ENCODE peak calls at places on chromosome 1, in seven cellular contexts. One of them, this sample, is unnamed.

GRCh38 chr1:2128189-2128901 is 66.2 kb downstream of the FAAP20 start:
- DNase-seq in left ventricle myocardium inferior: peak; percentile 14
- DNase-seq in tibial nerve: no peak
- DNase-seq in OCI-LY7: no peak
- DNase-seq in CD8-positive, alpha-beta T cell: no peak
- DNase-seq in fibroblast of lung: no peak
- DNase-seq in stomach: no peak
- DNase-seq in this sample: no peak

GRCh38 chr1:172421974-172422604 is 1.6 kb downstream of the C1orf105 start:
- DNase-seq in left ventricle myocardium inferior: no peak
- DNase-seq in stomach: no peak
- DNase-seq in fibroblast of lung: peak; percentile 26
- DNase-seq in OCI-LY7: no peak
- DNase-seq in tibial nerve: no peak
- DNase-seq in CD8-positive, alpha-beta T cell: no peak
- DNase-seq in this sample: peak; percentile 34

GRCh38 chr1:103460496-103460895 is 65.0 kb upstream of the RNPC3 start:
- DNase-seq in fibroblast of lung: no peak
- DNase-seq in stomach: no peak
- DNase-seq in OCI-LY7: no peak
- DNase-seq in tibial nerve: no peak
- DNase-seq in CD8-positive, alpha-beta T cell: no peak
- DNase-seq in left ventricle myocardium inferior: no peak
- DNase-seq in this sample: no peak

GRCh38 chr1:100433563-100433962 is 81.3 kb downstream of the CDC14A start:
- DNase-seq in CD8-positive, alpha-beta T cell: no peak
- DNase-seq in left ventricle myocardium inferior: no peak
- DNase-seq in fibroblast of lung: no peak
- DNase-seq in OCI-LY7: no peak
- DNase-seq in stomach: no peak
- DNase-seq in tibial nerve: no peak
- DNase-seq in this sample: no peak

GRCh38 chr1:225820522-225821120 is 10.7 kb downstream of the EPHX1 start:
- DNase-seq in left ventricle myocardium inferior: no peak
- DNase-seq in fibroblast of lung: peak; percentile 54
- DNase-seq in OCI-LY7: no peak
- DNase-seq in CD8-positive, alpha-beta T cell: no peak
- DNase-seq in tibial nerve: no peak
- DNase-seq in stomach: no peak
- DNase-seq in this sample: no peak

GRCh38 chr1:15616704-15617172 is 520 bp upstream of the DDI2 start:
- DNase-seq in tibial nerve: no peak
- DNase-seq in left ventricle myocardium inferior: no peak
- DNase-seq in stomach: no peak
- DNase-seq in CD8-positive, alpha-beta T cell: no peak
- DNase-seq in OCI-LY7: no peak
- DNase-seq in fibroblast of lung: no peak
- DNase-seq in this sample: no peak

GRCh38 chr1:209879539-209879938 is 51.8 kb downstream of the UTP25 start:
- DNase-seq in stomach: no peak
- DNase-seq in CD8-positive, alpha-beta T cell: no peak
- DNase-seq in tibial nerve: no peak
- DNase-seq in left ventricle myocardium inferior: no peak
- DNase-seq in OCI-LY7: no peak
- DNase-seq in fibroblast of lung: no peak
- DNase-seq in this sample: peak; percentile 59

GRCh38 chr1:222334026-222334680 is 213.8 kb downstream of the HHIPL2 start:
- DNase-seq in stomach: no peak
- DNase-seq in left ventricle myocardium inferior: no peak
- DNase-seq in tibial nerve: no peak
- DNase-seq in OCI-LY7: no peak
- DNase-seq in CD8-positive, alpha-beta T cell: no peak
- DNase-seq in fibroblast of lung: peak; percentile 9
- DNase-seq in this sample: no peak

GRCh38 chr1:51666463-51666862 is 49.6 kb downstream of the OSBPL9 start:
- DNase-seq in CD8-positive, alpha-beta T cell: no peak
- DNase-seq in stomach: no peak
- DNase-seq in OCI-LY7: no peak
- DNase-seq in left ventricle myocardium inferior: no peak
- DNase-seq in tibial nerve: no peak
- DNase-seq in fibroblast of lung: peak; percentile 61
- DNase-seq in this sample: no peak

DNA sequence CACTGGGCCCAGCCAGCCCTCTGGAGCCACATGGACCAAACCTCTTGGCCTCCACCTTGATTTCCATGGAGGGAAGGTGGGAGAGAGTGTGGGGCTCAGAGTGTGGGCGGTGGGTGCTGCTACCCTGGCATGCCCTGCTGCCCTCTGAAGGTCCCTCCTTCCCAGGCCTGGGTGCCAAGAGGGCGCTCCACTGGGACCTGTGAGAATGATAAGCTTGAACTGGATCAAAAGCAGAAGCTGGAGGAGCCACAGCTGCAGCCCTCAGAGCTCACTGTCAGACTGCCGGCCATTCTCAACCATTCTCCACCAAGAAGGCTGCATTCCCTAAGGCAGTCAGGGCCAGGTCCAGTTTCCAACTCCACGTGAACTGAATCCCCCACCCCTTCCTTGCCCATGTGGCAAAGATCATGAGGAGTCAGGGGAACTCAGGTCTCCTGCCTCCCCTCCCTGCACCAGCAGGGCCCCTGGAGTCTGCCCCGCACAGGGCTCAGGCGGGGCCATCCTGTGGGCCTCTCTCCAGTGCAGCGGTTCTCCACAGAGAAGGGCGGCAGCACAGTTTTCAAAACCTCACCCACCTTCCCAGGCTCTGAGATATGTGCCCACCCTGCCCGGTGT is 19.5 kb downstream of the SLC1A7 start:
- DNase-seq in stomach: no peak
- DNase-seq in CD8-positive, alpha-beta T cell: no peak
- DNase-seq in OCI-LY7: no peak
- DNase-seq in left ventricle myocardium inferior: no peak
- DNase-seq in tibial nerve: no peak
- DNase-seq in fibroblast of lung: no peak
- DNase-seq in this sample: no peak
- H3K27ac ChIP-seq in stomach: peak overlapping the region; percentile 76
- H3K27ac ChIP-seq in CD8-positive, alpha-beta T cell: no peak overlapping the region
- H3K27ac ChIP-seq in OCI-LY7: no peak overlapping the region
- H3K27ac ChIP-seq in left ventricle myocardium inferior: peak overlapping the region; percentile 86
- H3K27ac ChIP-seq in tibial nerve: peak overlapping the region; percentile 75
- H3K27ac ChIP-seq in fibroblast of lung: peak overlapping the region; percentile 85
- H3K27ac ChIP-seq in this sample: no peak overlapping the region

DNA sequence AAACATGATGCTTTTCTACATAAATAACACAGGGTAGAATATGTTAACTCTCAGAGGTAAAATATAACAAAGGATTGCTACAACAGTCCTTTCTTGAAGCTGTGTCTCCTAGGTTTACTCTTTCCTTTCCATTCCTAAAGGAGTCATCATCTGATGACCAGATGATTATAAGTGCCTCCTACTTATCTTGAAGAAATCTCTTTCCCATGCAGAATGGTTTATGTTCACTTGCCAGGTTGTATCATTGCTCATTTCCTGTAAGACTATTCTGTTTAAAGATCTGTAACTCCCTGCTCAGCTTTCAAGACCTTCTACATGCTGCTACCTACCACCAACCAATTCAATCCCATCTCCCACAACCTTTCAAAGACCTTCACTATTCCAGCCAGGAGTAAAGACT is 51.5 kb upstream of the PTCH2 start:
- DNase-seq in tibial nerve: no peak
- DNase-seq in CD8-positive, alpha-beta T cell: no peak
- DNase-seq in OCI-LY7: no peak
- DNase-seq in fibroblast of lung: peak; percentile 46
- DNase-seq in stomach: no peak
- DNase-seq in left ventricle myocardium inferior: no peak
- DNase-seq in this sample: no peak
- H3K27ac ChIP-seq in tibial nerve: no peak overlapping the region
- H3K27ac ChIP-seq in CD8-positive, alpha-beta T cell: no peak overlapping the region
- H3K27ac ChIP-seq in OCI-LY7: no peak overlapping the region
- H3K27ac ChIP-seq in fibroblast of lung: peak overlapping the region; percentile 44
- H3K27ac ChIP-seq in stomach: no peak overlapping the region
- H3K27ac ChIP-seq in left ventricle myocardium inferior: no peak overlapping the region
- H3K27ac ChIP-seq in this sample: no peak overlapping the region

GRCh38 chr1:155018617-155019348 is 14.8 kb downstream of the DCST2 start:
- DNase-seq in tibial nerve: no peak
- DNase-seq in left ventricle myocardium inferior: no peak
- DNase-seq in stomach: no peak
- DNase-seq in fibroblast of lung: peak; percentile 25
- DNase-seq in OCI-LY7: no peak
- DNase-seq in CD8-positive, alpha-beta T cell: no peak
- DNase-seq in this sample: no peak
- H3K27ac ChIP-seq in tibial nerve: peak overlapping the region; percentile 97
- H3K27ac ChIP-seq in left ventricle myocardium inferior: no peak overlapping the region
- H3K27ac ChIP-seq in stomach: peak overlapping the region; percentile 100
- H3K27ac ChIP-seq in fibroblast of lung: no peak overlapping the region
- H3K27ac ChIP-seq in OCI-LY7: no peak overlapping the region
- H3K27ac ChIP-seq in CD8-positive, alpha-beta T cell: no peak overlapping the region
- H3K27ac ChIP-seq in this sample: no peak overlapping the region

GRCh38 chr1:156958247-156958714 is 37.8 kb downstream of the LRRC71 start:
- DNase-seq in tibial nerve: no peak
- DNase-seq in fibroblast of lung: no peak
- DNase-seq in OCI-LY7: no peak
- DNase-seq in left ventricle myocardium inferior: no peak
- DNase-seq in CD8-positive, alpha-beta T cell: no peak
- DNase-seq in stomach: no peak
- DNase-seq in this sample: no peak
- H3K27ac ChIP-seq in tibial nerve: no peak overlapping the region
- H3K27ac ChIP-seq in fibroblast of lung: no peak overlapping the region
- H3K27ac ChIP-seq in OCI-LY7: no peak overlapping the region
- H3K27ac ChIP-seq in left ventricle myocardium inferior: no peak overlapping the region
- H3K27ac ChIP-seq in CD8-positive, alpha-beta T cell: no peak overlapping the region
- H3K27ac ChIP-seq in stomach: no peak overlapping the region
- H3K27ac ChIP-seq in this sample: no peak overlapping the region

GRCh38 chr1:86775395-86775794 is 71.0 kb downstream of the SH3GLB1 start:
- DNase-seq in stomach: no peak
- DNase-seq in left ventricle myocardium inferior: no peak
- DNase-seq in CD8-positive, alpha-beta T cell: no peak
- DNase-seq in tibial nerve: no peak
- DNase-seq in OCI-LY7: no peak
- DNase-seq in fibroblast of lung: no peak
- DNase-seq in this sample: no peak

GRCh38 chr1:86773331-86774288 is 69.2 kb downstream of the SH3GLB1 start:
- DNase-seq in stomach: no peak
- DNase-seq in CD8-positive, alpha-beta T cell: no peak
- DNase-seq in left ventricle myocardium inferior: no peak
- DNase-seq in OCI-LY7: peak; percentile 73
- DNase-seq in fibroblast of lung: no peak
- DNase-seq in tibial nerve: no peak
- DNase-seq in this sample: no peak

GRCh38 chr1:86776108-86776507 is 71.7 kb downstream of the SH3GLB1 start:
- DNase-seq in left ventricle myocardium inferior: no peak
- DNase-seq in fibroblast of lung: peak; percentile 51
- DNase-seq in stomach: no peak
- DNase-seq in OCI-LY7: no peak
- DNase-seq in tibial nerve: no peak
- DNase-seq in CD8-positive, alpha-beta T cell: no peak
- DNase-seq in this sample: no peak

GRCh38 chr1:86778510-86779218 is 74.3 kb downstream of the SH3GLB1 start:
- DNase-seq in left ventricle myocardium inferior: no peak
- DNase-seq in CD8-positive, alpha-beta T cell: no peak
- DNase-seq in fibroblast of lung: peak; percentile 44
- DNase-seq in OCI-LY7: no peak
- DNase-seq in tibial nerve: no peak
- DNase-seq in stomach: no peak
- DNase-seq in this sample: no peak

GRCh38 chr1:86774305-86775304 is 70.2 kb downstream of the SH3GLB1 start:
- DNase-seq in CD8-positive, alpha-beta T cell: peak; percentile 13
- DNase-seq in tibial nerve: peak; percentile 15
- DNase-seq in fibroblast of lung: peak; percentile 92
- DNase-seq in left ventricle myocardium inferior: peak; percentile 55
- DNase-seq in OCI-LY7: peak; percentile 93
- DNase-seq in stomach: peak; percentile 41
- DNase-seq in this sample: peak; percentile 35
- H3K27ac ChIP-seq in CD8-positive, alpha-beta T cell: no peak overlapping the region
- H3K27ac ChIP-seq in tibial nerve: peak overlapping the region; percentile 30
- H3K27ac ChIP-seq in fibroblast of lung: peak overlapping the region; percentile 49
- H3K27ac ChIP-seq in left ventricle myocardium inferior: peak overlapping the region; percentile 29
- H3K27ac ChIP-seq in OCI-LY7: peak overlapping the region; percentile 89
- H3K27ac ChIP-seq in stomach: peak overlapping the region; percentile 77
- H3K27ac ChIP-seq in this sample: peak overlapping the region; percentile 72

This sample was measured in caudate nucleus.